ENCODE peak calls at places on chromosomes 3 and 15, in ten cellular contexts. O, Z, X, R, G, S, K, A, M and P are unnamed samples.

GRCh38 chr3:46127503-46127902 is 80.6 kb downstream of the CCR1 start:
- DNase-seq in O (no peak), Z (peak; percentile 77), X (peak; percentile 88), R (peak; percentile 93), G (no peak), S (peak; percentile 52), K (no peak), A (no peak), M (no peak), P (peak; percentile 76)

GRCh38 chr15:68054658-68055223 is 626 bp downstream of the PIAS1 start:
- DNase-seq in O (peak; percentile 48), Z (peak; percentile 30), X (peak; percentile 11), R (peak; percentile 39), G (peak; percentile 43), S (peak; percentile 52), K (peak; percentile 71), A (peak; percentile 75), M (peak; percentile 16), P (no peak)

GRCh38 chr15:62459875-62460274 is 294.8 kb upstream of the C2CD4B start:
- DNase-seq in O (no peak), Z (no peak), X (no peak), R (no peak), G (no peak), S (no peak), K (no peak), A (no peak), M (no peak), P (no peak)

GRCh38 chr3:161607056-161607455 is 110.4 kb downstream of the OTOL1 start:
- DNase-seq in O (no peak), Z (no peak), X (no peak), R (no peak), G (no peak), S (no peak), K (no peak), A (no peak), M (no peak), P (peak; percentile 13)

GRCh38 chr15:67019886-67020520 is 45.4 kb upstream of the SMAD3 start:
- DNase-seq in O (no peak), Z (no peak), X (no peak), R (no peak), G (no peak), S (no peak), K (no peak), A (no peak), M (no peak), P (no peak)

GRCh38 chr15:48279608-48280007 is 51.6 kb upstream of the DUT start:
- DNase-seq in O (no peak), Z (no peak), X (no peak), R (no peak), G (no peak), S (no peak), K (no peak), A (no peak), M (no peak), P (no peak)

GRCh38 chr3:27666708-27667107 is 55.4 kb downstream of the EOMES start:
- DNase-seq in O (peak; percentile 1), Z (no peak), X (peak; percentile 91), R (peak; percentile 78), G (peak; percentile 39), S (peak; percentile 44), K (peak; percentile 27), A (no peak), M (peak; percentile 56), P (peak; percentile 90)

GRCh38 chr15:51947124-51947523 is 24.5 kb downstream of the LEO1 start:
- DNase-seq in O (no peak), Z (no peak), X (no peak), R (peak; percentile 18), G (no peak), S (no peak), K (no peak), A (no peak), M (peak; percentile 60), P (no peak)

GRCh38 chr3:188687389-188687788 is 484.4 kb upstream of the TPRG1 start:
- DNase-seq in O (no peak), Z (peak; percentile 57), X (peak; percentile 89), R (peak; percentile 87), G (no peak), S (no peak), K (peak; percentile 29), A (no peak), M (no peak), P (no peak)

GRCh38 chr3:101676219-101676764 is 640 bp downstream of the ZBTB11 start:
- DNase-seq in O (no peak), Z (peak; percentile 97), X (peak; percentile 91), R (peak; percentile 96), G (peak; percentile 93), S (peak; percentile 95), K (peak; percentile 96), A (peak; percentile 86), M (peak; percentile 97), P (peak; percentile 88)

GRCh38 chr3:115062009-115062408 is 85.1 kb downstream of the ZBTB20 start:
- DNase-seq in O (no peak), Z (no peak), X (no peak), R (peak; percentile 24), G (no peak), S (no peak), K (no peak), A (no peak), M (no peak), P (no peak)

GRCh38 chr3:22952860-22953259 is 250.3 kb upstream of the UBE2E2 start:
- DNase-seq in O (no peak), Z (no peak), X (no peak), R (no peak), G (no peak), S (no peak), K (no peak), A (no peak), M (no peak), P (no peak)

GRCh38 chr3:71564361-71564760 is 19.2 kb downstream of the FOXP1 start:
- DNase-seq in O (no peak), Z (no peak), X (no peak), R (peak; percentile 38), G (no peak), S (no peak), K (no peak), A (no peak), M (no peak), P (no peak)

GRCh38 chr3:50100956-50101845 is 12.5 kb downstream of the RBM5 start:
- DNase-seq in O (no peak), Z (no peak), X (no peak), R (peak; percentile 74), G (no peak), S (peak; percentile 28), K (no peak), A (no peak), M (no peak), P (no peak)

GRCh38 chr3:134334231-134334900 is 39.9 kb downstream of the AMOTL2 start:
- DNase-seq in O (no peak), Z (no peak), X (no peak), R (peak; percentile 82), G (no peak), S (no peak), K (peak; percentile 6), A (no peak), M (no peak), P (no peak)

GRCh38 chr15:98889930-98890695 is 117.5 kb downstream of the PGPEP1L start:
- DNase-seq in O (no peak), Z (peak; percentile 95), X (peak; percentile 79), R (peak; percentile 100), G (no peak), S (no peak), K (no peak), A (no peak), M (no peak), P (peak; percentile 70)

GRCh38 chr15:93141373-93141790 is 52.4 kb upstream of the RGMA start:
- DNase-seq in O (no peak), Z (no peak), X (no peak), R (no peak), G (peak; percentile 33), S (no peak), K (no peak), A (no peak), M (peak; percentile 88), P (no peak)

GRCh38 chr3:53202331-53203015 is 41.5 kb downstream of the PRKCD start:
- DNase-seq in O (peak; percentile 8), Z (no peak), X (no peak), R (no peak), G (no peak), S (no peak), K (peak; percentile 47), A (no peak), M (no peak), P (no peak)

GRCh38 chr3:55069950-55070349 is 142.1 kb upstream of the LRTM1 start:
- DNase-seq in O (no peak), Z (no peak), X (no peak), R (no peak), G (no peak), S (no peak), K (no peak), A (no peak), M (no peak), P (no peak)

GRCh38 chr3:45216210-45216609 is 9.9 kb downstream of the TMEM158 start:
- DNase-seq in O (no peak), Z (no peak), X (no peak), R (no peak), G (no peak), S (no peak), K (no peak), A (no peak), M (no peak), P (no peak)

GRCh38 chr3:173857154-173857553 is 459.6 kb downstream of the NLGN1 start:
- DNase-seq in O (no peak), Z (no peak), X (no peak), R (no peak), G (no peak), S (no peak), K (no peak), A (no peak), M (no peak), P (no peak)

GRCh38 chr3:188979669-188980311 is 192.0 kb upstream of the TPRG1 start:
- DNase-seq in O (peak; percentile 96), Z (no peak), X (no peak), R (no peak), G (no peak), S (no peak), K (peak; percentile 91), A (no peak), M (no peak), P (no peak)

GRCh38 chr3:129583289-129583688 is 23.2 kb downstream of the PLXND1 start:
- DNase-seq in O (no peak), Z (no peak), X (no peak), R (no peak), G (no peak), S (no peak), K (no peak), A (no peak), M (no peak), P (no peak)

GRCh38 chr3:31196881-31197364 is 302.5 kb upstream of the GADL1 start:
- DNase-seq in O (no peak), Z (peak; percentile 95), X (peak; percentile 56), R (peak; percentile 79), G (no peak), S (peak; percentile 41), K (no peak), A (no peak), M (no peak), P (peak; percentile 47)

GRCh38 chr3:119257111-119257510 is 16.4 kb upstream of the B4GALT4 start:
- DNase-seq in O (no peak), Z (no peak), X (no peak), R (no peak), G (no peak), S (no peak), K (no peak), A (no peak), M (no peak), P (no peak)

GRCh38 chr3:15256861-15257341 is 50.9 kb downstream of the CAPN7 start:
- DNase-seq in O (no peak), Z (no peak), X (no peak), R (no peak), G (no peak), S (no peak), K (peak; percentile 82), A (no peak), M (no peak), P (no peak)

GRCh38 chr15:76996526-76997401 is 1.8 kb downstream of the PSTPIP1 start:
- DNase-seq in O (no peak), Z (no peak), X (no peak), R (peak; percentile 44), G (peak; percentile 53), S (peak; percentile 67), K (no peak), A (no peak), M (peak; percentile 77), P (no peak)

GRCh38 chr3:54122046-54122801 is at the start of gene CACNA2D3:
- DNase-seq in O (peak; percentile 35), Z (peak; percentile 9), X (no peak), R (peak; percentile 26), G (no peak), S (peak; percentile 55), K (peak; percentile 75), A (no peak), M (no peak), P (no peak)